ENCODE peak calls at places on chromosomes 4 and X, in seven cellular contexts. R is NCI-H345, E is NCI-H2081, M is fibroblast of lung, T is MCF 10A, L is foreskin fibroblast, P is right cardiac atrium. V is an unnamed sample.

GRCh38 chr4:153538408-153539057 is 72.4 kb downstream of the TMEM131L start:
- DNase-seq in R (no peak), E (no peak), M (no peak), T (no peak), L (peak; percentile 77), P (peak; percentile 79), V (no peak)

GRCh38 chrX:150869450-150869849 is 29.0 kb downstream of the CD99L2 start:
- DNase-seq in R (no peak), E (no peak), M (no peak), T (no peak), L (peak; percentile 11), P (peak; percentile 62), V (no peak)

GRCh38 chr4:128663325-128663724 is 146.2 kb upstream of the JADE1 start:
- DNase-seq in R (no peak), E (no peak), M (no peak), T (no peak), L (no peak), P (no peak), V (no peak)

GRCh38 chr4:38078590-38079381 is 118.6 kb downstream of the PTTG2 start:
- DNase-seq in R (no peak), E (no peak), M (peak; percentile 84), T (peak; percentile 71), L (peak; percentile 80), P (no peak), V (no peak)

GRCh38 chr4:88584471-88584900 is 7.8 kb upstream of the HERC3 start:
- DNase-seq in R (no peak), E (no peak), M (no peak), T (no peak), L (no peak), P (no peak), V (no peak)

GRCh38 chr4:39846135-39846534 is 131.6 kb downstream of the PDS5A start:
- DNase-seq in R (no peak), E (no peak), M (peak; percentile 58), T (peak; percentile 37), L (peak; percentile 31), P (no peak), V (no peak)

GRCh38 chr4:152014280-152014679 is 253.5 kb upstream of the GATB start:
- DNase-seq in R (peak; percentile 15), E (no peak), M (no peak), T (no peak), L (no peak), P (no peak), V (no peak)

GRCh38 chr4:85409251-85409650 is 65.7 kb upstream of the ARHGAP24 start:
- DNase-seq in R (no peak), E (no peak), M (peak; percentile 22), T (no peak), L (no peak), P (no peak), V (no peak)

GRCh38 chrX:16997313-16997712 is 50.9 kb downstream of the REPS2 start:
- DNase-seq in R (no peak), E (no peak), M (no peak), T (no peak), L (no peak), P (no peak), V (no peak)

GRCh38 chr4:165684177-165684870 is 188.7 kb upstream of the TLL1 start:
- DNase-seq in R (no peak), E (no peak), M (peak; percentile 89), T (peak; percentile 94), L (peak; percentile 69), P (no peak), V (no peak)

GRCh38 chrX:67094061-67094460 is 449.8 kb upstream of the AR start:
- DNase-seq in R (no peak), E (no peak), M (no peak), T (no peak), L (no peak), P (no peak), V (no peak)

GRCh38 chrX:17361620-17362019 is 13.4 kb upstream of the NHS start:
- DNase-seq in R (peak; percentile 12), E (no peak), M (no peak), T (no peak), L (peak; percentile 4), P (peak; percentile 15), V (no peak)

GRCh38 chr4:89539374-89539773 is 231.8 kb upstream of the GPRIN3 start:
- DNase-seq in R (no peak), E (no peak), M (peak; percentile 78), T (peak; percentile 53), L (peak; percentile 76), P (no peak), V (no peak)

GRCh38 chr4:99504804-99505502 is 5.9 kb upstream of the C4orf17 start:
- DNase-seq in R (peak; percentile 11), E (peak; percentile 6), M (no peak), T (no peak), L (no peak), P (no peak), V (no peak)

GRCh38 chrX:426881-427280 is 40.2 kb upstream of the PPP2R3B start:
- DNase-seq in R (no peak), E (no peak), M (peak; percentile 13), T (no peak), L (peak; percentile 38), P (no peak), V (no peak)

GRCh38 chrX:1520350-1520749 is 16.6 kb downstream of the P2RY8 start:
- DNase-seq in R (no peak), E (no peak), M (no peak), T (no peak), L (no peak), P (no peak), V (no peak)